ENCODE peak calls at places on chromosomes 4 and X, in six cellular contexts. V, P, C, T, D and I are unnamed samples.

GRCh38 chrX:39320165-39320564 is 518.9 kb downstream of the MID1IP1 start:
- DNase-seq in V (no peak), P (no peak), C (no peak), T (no peak), D (no peak), I (no peak)

GRCh38 chr4:26139310-26139924 is 181.4 kb upstream of the RBPJ start:
- DNase-seq in V (no peak), P (peak; percentile 13), C (no peak), T (no peak), D (no peak), I (no peak)

GRCh38 chrX:10519761-10520160 is 100.6 kb downstream of the MID1 start:
- DNase-seq in V (no peak), P (no peak), C (peak; percentile 49), T (no peak), D (no peak), I (no peak)

GRCh38 chr4:87633239-87633638 is 16.8 kb upstream of the DMP1 start:
- DNase-seq in V (no peak), P (peak; percentile 60), C (peak; percentile 84), T (no peak), D (no peak), I (no peak)

GRCh38 chr4:91963489-91963888 is 340.3 kb upstream of the GRID2 start:
- DNase-seq in V (no peak), P (peak; percentile 53), C (peak; percentile 43), T (no peak), D (no peak), I (no peak)

GRCh38 chr4:46979283-46979682 is 14.1 kb downstream of the GABRA4 start:
- DNase-seq in V (no peak), P (no peak), C (no peak), T (no peak), D (no peak), I (no peak)

GRCh38 chr4:106803107-106803506 is 233.0 kb downstream of the DKK2 start:
- DNase-seq in V (no peak), P (no peak), C (peak; percentile 13), T (no peak), D (no peak), I (no peak)

GRCh38 chr4:1216869-1217294 is 32.0 kb downstream of the CTBP1 start:
- DNase-seq in V (no peak), P (no peak), C (no peak), T (no peak), D (no peak), I (peak; percentile 78)

GRCh38 chr4:117135634-117136354 is 50.4 kb upstream of the TRAM1L1 start:
- DNase-seq in V (no peak), P (no peak), C (no peak), T (no peak), D (no peak), I (no peak)

GRCh38 chr4:152605641-152606304 is 69.9 kb upstream of the FBXW7 start:
- DNase-seq in V (no peak), P (peak; percentile 71), C (no peak), T (no peak), D (no peak), I (no peak)

GRCh38 chr4:150012851-150013360 is 65.3 kb upstream of the DCLK2 start:
- DNase-seq in V (no peak), P (no peak), C (no peak), T (no peak), D (no peak), I (no peak)

GRCh38 chrX:11558972-11559371 is 106.7 kb downstream of the ARHGAP6 start:
- DNase-seq in V (no peak), P (no peak), C (no peak), T (no peak), D (peak; percentile 45), I (peak; percentile 20)

GRCh38 chr4:30181918-30182317 is 538.3 kb upstream of the PCDH7 start:
- DNase-seq in V (no peak), P (peak; percentile 19), C (peak; percentile 4), T (no peak), D (no peak), I (no peak)

GRCh38 chr4:113957961-113958360 is 21.5 kb downstream of the ARSJ start:
- DNase-seq in V (no peak), P (no peak), C (no peak), T (no peak), D (no peak), I (no peak)

GRCh38 chr4:165345663-165346417 is 18.4 kb downstream of the MSMO1 start:
- DNase-seq in V (no peak), P (peak; percentile 15), C (no peak), T (no peak), D (no peak), I (no peak)

GRCh38 chr4:105147226-105148151 is 813 bp downstream of the TET2 start:
- DNase-seq in V (peak; percentile 30), P (peak; percentile 69), C (peak; percentile 54), T (no peak), D (peak; percentile 69), I (peak; percentile 38)

GRCh38 chrX:136850441-136851175 is 29.9 kb downstream of the RBMX start:
- DNase-seq in V (no peak), P (no peak), C (peak; percentile 63), T (no peak), D (no peak), I (no peak)

GRCh38 chrX:40085714-40086113 is 12.0 kb downstream of the BCOR start:
- DNase-seq in V (no peak), P (no peak), C (no peak), T (no peak), D (peak; percentile 29), I (no peak)

GRCh38 chrX:14095702-14096101 is 66.0 kb upstream of the GEMIN8 start:
- DNase-seq in V (peak; percentile 20), P (peak; percentile 42), C (peak; percentile 78), T (peak; percentile 15), D (peak; percentile 50), I (peak; percentile 34)

GRCh38 chr4:33714971-33715370 is 2529.3 kb downstream of the ARAP2 start:
- DNase-seq in V (no peak), P (no peak), C (no peak), T (no peak), D (no peak), I (no peak)

GRCh38 chr4:25505637-25505991 is 128.6 kb downstream of the ANAPC4 start:
- DNase-seq in V (no peak), P (no peak), C (no peak), T (no peak), D (peak; percentile 41), I (no peak)

DNA sequence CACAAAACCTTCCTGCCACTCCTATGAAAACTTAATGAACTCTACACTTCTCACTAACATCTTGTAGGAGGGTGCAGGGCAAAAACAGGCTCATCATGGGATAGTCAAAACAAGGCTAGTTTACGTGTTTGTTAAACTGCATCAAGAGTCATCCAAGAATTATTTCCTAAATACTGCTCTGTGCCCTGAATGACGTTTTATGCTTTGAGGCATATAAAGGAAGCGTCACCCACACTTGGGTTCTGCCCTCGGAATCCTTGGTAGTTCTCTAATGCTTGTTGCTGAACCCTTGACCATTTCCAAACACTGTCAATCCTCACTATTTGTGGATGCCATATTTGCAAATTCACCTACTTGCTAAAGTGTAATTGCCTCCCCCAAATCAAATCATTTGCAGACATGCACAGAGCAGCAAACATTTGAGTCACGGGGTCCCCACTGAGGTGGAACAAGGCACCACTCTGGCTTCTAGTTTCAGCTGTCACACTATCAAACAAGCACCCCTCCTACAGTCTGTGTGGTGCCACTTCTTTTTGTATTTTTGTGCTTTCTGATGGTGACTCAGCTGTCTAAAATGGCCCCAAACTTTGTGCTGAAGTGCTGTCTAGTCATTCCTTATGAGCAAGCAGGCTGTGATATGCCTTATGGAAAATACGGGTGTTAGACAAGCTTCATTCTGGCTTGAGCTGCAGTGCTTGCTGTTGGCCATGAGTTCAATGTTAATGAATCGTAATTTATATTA is 15.5 kb downstream of the IGFBP7 start:
- DNase-seq in V (no peak), P (peak; percentile 73), C (peak; percentile 70), T (no peak), D (no peak), I (no peak)
- TF ChIP-seq CTCF in V (peak; percentile 16), P (peak; percentile 9), C (peak; percentile 23), T (no peak), D (no peak), I (no peak)

GRCh38 chr4:7129871-7130609 is 62.2 kb upstream of the GRPEL1 start:
- DNase-seq in V (no peak), P (no peak), C (no peak), T (no peak), D (no peak), I (no peak)

GRCh38 chr4:7130610-7131211 is 61.6 kb upstream of the SORCS2 start:
- DNase-seq in V (no peak), P (no peak), C (no peak), T (no peak), D (no peak), I (no peak)

GRCh38 chr4:7127591-7127990 is 59.7 kb upstream of the GRPEL1 start:
- DNase-seq in V (no peak), P (no peak), C (no peak), T (no peak), D (no peak), I (no peak)

GRCh38 chr4:7128234-7128633 is 60.4 kb upstream of the GRPEL1 start:
- DNase-seq in V (no peak), P (no peak), C (no peak), T (no peak), D (no peak), I (no peak)

GRCh38 chr4:7128651-7129050 is 60.8 kb upstream of the GRPEL1 start:
- DNase-seq in V (no peak), P (no peak), C (no peak), T (no peak), D (no peak), I (no peak)
- TF ChIP-seq CTCF in V (no peak), P (no peak), C (no peak), T (no peak), D (no peak), I (no peak)

GRCh38 chrX:17744896-17745523 is 7.7 kb downstream of the SCML1 start:
- DNase-seq in V (no peak), P (peak; percentile 24), C (peak; percentile 27), T (no peak), D (no peak), I (no peak)
- TF ChIP-seq CTCF in V (no peak), P (peak; percentile 15), C (peak; percentile 37), T (no peak), D (peak; percentile 66), I (peak; percentile 27)

GRCh38 chrX:7147978-7148824 is at the start of gene PUDP:
- DNase-seq in V (peak; percentile 78), P (peak; percentile 84), C (peak; percentile 80), T (peak; percentile 41), D (peak; percentile 81), I (peak; percentile 98)
- TF ChIP-seq CTCF in V (peak; percentile 29), P (peak; percentile 11), C (peak; percentile 26), T (peak; percentile 22), D (no peak), I (peak; percentile 27)

DNA sequence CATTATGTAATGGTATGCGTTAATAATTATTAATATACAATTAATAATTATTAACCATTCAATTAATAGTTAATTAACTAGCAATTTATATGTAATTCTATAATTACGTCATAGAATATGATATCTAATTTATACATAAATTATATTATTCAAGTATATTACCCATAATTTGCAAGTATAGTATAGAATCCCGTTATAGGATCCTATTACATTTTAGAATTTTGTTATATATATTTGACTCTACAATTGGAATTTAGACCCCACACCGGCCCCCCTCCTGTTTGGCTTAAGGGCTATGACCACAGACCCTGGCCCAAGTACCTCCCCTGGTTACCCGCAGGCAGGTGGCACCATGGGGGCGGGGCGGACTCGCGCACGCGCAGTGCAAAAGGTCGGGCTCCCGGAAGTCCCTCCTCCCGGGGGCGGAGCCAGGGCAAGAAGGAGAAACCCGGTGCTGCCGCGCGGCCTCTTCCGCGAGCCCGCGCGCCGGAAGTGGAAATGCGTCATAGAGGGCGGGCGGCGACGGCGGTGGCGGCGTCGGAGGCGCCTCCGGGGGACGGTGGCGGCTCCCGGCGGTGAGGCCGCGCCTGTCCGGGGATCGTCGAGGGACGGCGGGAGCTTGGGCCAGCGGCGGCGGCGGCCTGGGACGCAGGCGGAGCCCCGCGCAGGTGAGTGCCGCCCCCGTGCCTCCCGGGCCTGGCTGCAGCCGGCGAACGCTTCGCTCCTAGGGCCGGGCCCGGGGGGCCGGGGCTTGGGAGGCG is at the start of gene AKAP17A:
- DNase-seq in V (peak; percentile 92), P (peak; percentile 94), C (peak; percentile 94), T (peak; percentile 60), D (peak; percentile 98), I (peak; percentile 99)
- TF ChIP-seq CTCF in V (no peak), P (no peak), C (no peak), T (no peak), D (no peak), I (peak; percentile 32)